ENCODE peak calls at places on chromosomes 11 and 22, in five cellular contexts. P, V, I, H and E are unnamed samples.

GRCh38 chr11:69868871-69869270 is 49.7 kb upstream of the FGF3 start:
- DNase-seq in P (no peak), I (no peak), H (no peak), V (no peak), E (no peak)

GRCh38 chr11:70109903-70110302 is 31.8 kb downstream of the ANO1 start:
- DNase-seq in I (no peak), H (peak), V (no peak), P (no peak), E (no peak)

GRCh38 chr11:86150826-86151187 is 81.9 kb upstream of the PICALM start:
- DNase-seq in I (no peak), P (no peak), H (no peak), V (no peak), E (no peak)

GRCh38 chr22:38740754-38741153 is 15.0 kb downstream of the SUN2 start:
- DNase-seq in V (no peak), H (peak), P (no peak), I (no peak), E (no peak)

GRCh38 chr22:22871536-22872278 is 15.9 kb upstream of the IGLL5 start:
- DNase-seq in V (no peak), I (no peak), P (no peak), H (no peak), E (no peak)

GRCh38 chr11:31500560-31500959 is 8.9 kb downstream of the IMMP1L start:
- DNase-seq in I (no peak), P (no peak), V (no peak), H (no peak), E (no peak)

GRCh38 chr11:36186340-36186739 is 102.9 kb downstream of the COMMD9 start:
- DNase-seq in H (no peak), V (peak), I (no peak), P (no peak), E (no peak)

GRCh38 chr22:50473088-50473487 is 1.7 kb downstream of the SBF1 start:
- DNase-seq in V (no peak), P (no peak), H (no peak), I (peak), E (no peak)

GRCh38 chr11:73314121-73314948 is 6.3 kb downstream of the ARHGEF17 start:
- DNase-seq in I (no peak), V (no peak), H (peak), P (peak), E (no peak)

GRCh38 chr11:121582296-121582695 is 129.5 kb upstream of the SORL1-AS1 start:
- DNase-seq in P (no peak), H (no peak), I (no peak), V (no peak), E (no peak)

GRCh38 chr11:85256433-85256832 is 370.7 kb downstream of the DLG2 start:
- DNase-seq in I (no peak), V (no peak), P (no peak), H (peak), E (no peak)

GRCh38 chr11:19963697-19964340 is 196.5 kb downstream of the DBX1 start:
- DNase-seq in V (no peak), P (no peak), I (no peak), H (no peak), E (no peak)

GRCh38 chr11:35559949-35560348 is 34.5 kb upstream of the PAMR1 start:
- DNase-seq in I (no peak), P (no peak), H (no peak), V (no peak), E (no peak)

GRCh38 chr11:60130496-60130895 is 42.0 kb downstream of the MS4A2 start:
- DNase-seq in V (no peak), P (no peak), I (no peak), H (no peak), E (peak)

GRCh38 chr22:46551996-46552395 is 14.6 kb upstream of the CELSR1 start:
- DNase-seq in H (peak), I (no peak), P (no peak), V (no peak), E (no peak)

GRCh38 chr11:43648888-43649287 is 31.6 kb upstream of the HSD17B12 start:
- DNase-seq in H (no peak), P (no peak), I (no peak), V (no peak), E (no peak)

GRCh38 chr22:35467788-35468187 is 67.8 kb downstream of the MCM5 start:
- DNase-seq in V (peak), P (peak), H (peak), I (no peak), E (no peak)

GRCh38 chr22:40313007-40313406 is 33.3 kb upstream of the ADSL start:
- DNase-seq in H (no peak), P (no peak), I (no peak), V (no peak), E (no peak)

GRCh38 chr22:43553451-43554258 is 141.8 kb downstream of the MPPED1 start:
- DNase-seq in I (no peak), P (no peak), V (no peak), H (no peak), E (no peak)

GRCh38 chr11:109939176-109939810 is 153.9 kb upstream of the ZC3H12C start:
- DNase-seq in P (no peak), V (no peak), H (no peak), I (peak), E (peak)

GRCh38 chr11:60763692-60764369 is 7.2 kb downstream of the MS4A15 start:
- DNase-seq in I (no peak), V (no peak), H (no peak), P (no peak), E (no peak)

GRCh38 chr11:17596310-17596669 is 49.2 kb downstream of the OTOG start:
- DNase-seq in H (peak), P (no peak), V (no peak), I (no peak), E (no peak)

GRCh38 chr11:109697140-109697843 is 275.3 kb downstream of the C11orf87 start:
- DNase-seq in V (no peak), I (peak), H (peak), P (peak), E (peak)

GRCh38 chr22:30865656-30866055 is 102.9 kb downstream of the MORC2 start:
- DNase-seq in I (no peak), H (peak), P (peak), V (no peak), E (no peak)

GRCh38 chr11:119355091-119355843 is 8.8 kb upstream of the MFRP start:
- DNase-seq in H (no peak), V (no peak), I (no peak), P (no peak), E (no peak)

GRCh38 chr22:35191412-35191811 is 65.9 kb upstream of the HMGXB4 start:
- DNase-seq in I (no peak), V (no peak), P (no peak), H (no peak), E (no peak)

GRCh38 chr22:36565686-36566085 is 36.7 kb upstream of the EIF3D start:
- DNase-seq in H (no peak), V (no peak), P (no peak), I (no peak), E (no peak)

GRCh38 chr11:88312665-88313064 is 24.9 kb downstream of the CTSC start:
- DNase-seq in I (no peak), H (no peak), P (no peak), V (no peak), E (no peak)

GRCh38 chr22:39574779-39575551 is 4.4 kb downstream of the CACNA1I start:
- DNase-seq in P (no peak), V (no peak), I (peak), H (no peak), E (no peak)

GRCh38 chr11:35173011-35173511 is 34.1 kb downstream of the CD44 start:
- DNase-seq in V (peak), H (no peak), P (peak), I (no peak), E (no peak)

GRCh38 chr11:71420455-71421241 is 27.5 kb downstream of the DHCR7 start:
- DNase-seq in I (peak), V (no peak), H (no peak), P (no peak), E (peak)

GRCh38 chr22:22779213-22779612 is 108.4 kb upstream of the IGLL5 start:
- DNase-seq in H (no peak), I (no peak), V (no peak), P (no peak), E (no peak)

GRCh38 chr22:46693634-46694422 is 44.2 kb downstream of the CERK start:
- DNase-seq in I (no peak), V (no peak), P (no peak), H (peak), E (no peak)

GRCh38 chr22:32309585-32310251 is 47.9 kb upstream of the RFPL3 start:
- DNase-seq in H (no peak), P (no peak), V (no peak), I (no peak), E (no peak)

GRCh38 chr11:92204731-92205130 is 19.9 kb upstream of the FAT3 start:
- DNase-seq in H (no peak), P (no peak), I (no peak), V (no peak), E (no peak)

DNA sequence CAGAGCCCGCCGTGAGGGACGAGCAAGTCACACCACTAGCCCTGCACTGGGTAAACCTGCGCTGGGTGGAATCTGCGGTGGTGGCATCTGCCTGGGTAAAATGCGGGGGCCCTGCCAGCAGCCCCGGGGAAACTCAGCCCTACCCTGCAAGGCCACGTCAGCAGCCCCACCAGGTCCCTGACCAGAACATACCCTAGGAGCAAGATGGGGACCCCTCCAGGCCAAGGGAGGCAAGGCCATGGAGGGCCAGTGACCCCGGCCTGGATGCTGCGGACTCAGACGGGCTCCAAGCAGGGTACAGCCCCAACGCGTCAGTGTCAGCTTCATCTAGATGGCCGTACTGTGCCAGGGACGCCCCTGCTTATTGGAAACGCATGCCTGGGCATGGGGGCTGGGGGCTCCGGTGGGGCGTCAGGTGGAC is 26.3 kb downstream of the TOLLIP start:
- DNase-seq in V (no peak), H (peak), I (no peak), P (no peak), E (no peak)
- H3K4me3 ChIP-seq in V (no peak), H (no peak), I (no peak), P (no peak), E (no peak)

DNA sequence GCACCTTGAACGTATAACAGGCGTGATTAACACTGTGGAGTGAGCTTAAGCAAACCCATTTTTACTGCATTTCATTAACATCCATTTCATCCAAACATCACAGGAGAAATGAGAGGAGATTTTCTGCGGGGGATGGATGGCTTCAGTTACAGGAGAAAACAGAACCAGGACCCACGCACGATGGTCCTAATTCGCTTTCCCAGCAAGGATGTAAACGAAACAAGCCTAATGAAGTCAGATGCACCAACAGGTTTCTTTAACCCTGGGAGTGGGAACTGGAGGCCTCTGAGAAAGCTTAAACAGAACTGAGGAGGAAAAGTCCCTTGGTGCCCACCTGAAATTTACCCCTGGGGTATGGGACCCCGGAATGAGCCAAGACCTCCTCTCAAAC is 2.7 kb downstream of the CADM1 start:
- DNase-seq in P (no peak), V (no peak), H (no peak), I (no peak), E (no peak)
- H3K27ac ChIP-seq in P (no peak), V (no peak), H (no peak), I (no peak), E (no peak)

GRCh38 chr11:100791873-100792272 is 104.8 kb downstream of the ARHGAP42 start:
- DNase-seq in V (no peak), P (no peak), H (no peak), I (no peak), E (no peak)
- H3K4me3 ChIP-seq in V (no peak), P (no peak), H (no peak), I (no peak), E (no peak)

GRCh38 chr22:41638748-41639147 is 17.7 kb downstream of the XRCC6 start:
- DNase-seq in V (no peak), P (no peak), H (no peak), I (no peak), E (no peak)

GRCh38 chr22:41641854-41642253 is 20.8 kb downstream of the XRCC6 start:
- DNase-seq in H (no peak), I (no peak), P (no peak), V (no peak), E (no peak)

GRCh38 chr22:41638124-41638523 is 17.0 kb downstream of the XRCC6 start:
- DNase-seq in P (no peak), H (no peak), I (no peak), V (no peak), E (no peak)

GRCh38 chr22:41636467-41636866 is 15.4 kb downstream of the XRCC6 start:
- DNase-seq in I (no peak), H (no peak), V (peak), P (no peak), E (no peak)
- H3K27ac ChIP-seq in I (no peak), H (no peak), V (peak), P (no peak), E (no peak)

DNA sequence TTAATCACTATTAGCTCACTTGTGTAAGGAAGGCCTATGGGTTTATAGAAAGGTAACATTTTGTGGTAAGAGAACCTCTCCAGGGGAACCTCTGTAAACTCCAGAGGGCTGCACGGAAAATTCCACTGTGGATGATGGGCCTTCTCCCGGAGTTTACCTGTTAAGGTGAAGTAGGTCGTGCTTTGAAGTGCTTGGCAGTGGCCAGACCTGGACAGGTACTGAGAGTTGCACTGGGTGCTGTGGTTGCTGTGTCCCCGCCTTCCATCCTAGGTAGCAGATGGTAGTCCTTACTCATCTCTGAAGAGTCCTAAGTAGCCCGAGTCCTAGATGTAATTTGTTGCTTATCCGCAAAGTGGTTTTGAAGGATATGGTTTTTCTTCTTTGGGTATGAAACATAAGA is 133.4 kb downstream of the TEAD1 start:
- DNase-seq in V (no peak), H (peak), I (no peak), P (no peak), E (no peak)
- H3K4me3 ChIP-seq in V (no peak), H (no peak), I (no peak), P (no peak), E (no peak)